ENCODE peak calls at places on chromosome 13, in seven cellular contexts. Z is mucosa of descending colon; S is cardiac fibroblast; F is iPS DF 6.9; G is adipocyte; O is activated CD4-positive, alpha-beta T cell treated with anti-CD3 and anti-CD28 coated beads for 48 hours; L is tibial nerve. K is an unnamed sample.

GRCh38 chr13:99314640-99315176 is 7.5 kb upstream of the GPR183 start:
- DNase-seq in L (no peak), G (no peak), O (peak), F (no peak), Z (no peak), S (peak), K (no peak)

GRCh38 chr13:44299142-44299541 is 74.5 kb upstream of the SERP2 start:
- DNase-seq in F (no peak), O (no peak), L (no peak), S (no peak), G (no peak), Z (no peak), K (no peak)

GRCh38 chr13:27005556-27005955 is 166.1 kb downstream of the USP12 start:
- DNase-seq in L (no peak), O (no peak), S (no peak), F (no peak), Z (no peak), G (no peak), K (no peak)

GRCh38 chr13:58369941-58370340 is 738.4 kb downstream of the PCDH17 start:
- DNase-seq in S (no peak), O (no peak), F (no peak), L (no peak), G (no peak), Z (no peak), K (no peak)

GRCh38 chr13:98751397-98752110 is 918 bp downstream of the SLC15A1 start:
- DNase-seq in O (no peak), G (peak), Z (peak), L (no peak), S (peak), F (no peak), K (no peak)

GRCh38 chr13:92074658-92075057 is 676.2 kb downstream of the GPC5 start:
- DNase-seq in F (no peak), Z (no peak), O (no peak), L (no peak), G (no peak), S (peak), K (no peak)

GRCh38 chr13:46648166-46648607 is 95.2 kb downstream of the LRCH1 start:
- DNase-seq in F (no peak), O (peak), L (no peak), G (peak), Z (peak), S (peak), K (peak)

GRCh38 chr13:49502954-49503353 is 7.2 kb downstream of the PHF11 start:
- DNase-seq in F (no peak), L (no peak), O (no peak), Z (no peak), G (no peak), S (peak), K (no peak)

GRCh38 chr13:28819046-28819747 is 942 bp upstream of the MTUS2 start:
- DNase-seq in Z (no peak), S (peak), O (no peak), F (no peak), L (no peak), G (peak), K (no peak)

GRCh38 chr13:49629947-49630346 is 1.6 kb downstream of the ARL11 start:
- DNase-seq in L (no peak), F (no peak), G (no peak), O (no peak), Z (no peak), S (no peak), K (no peak)

GRCh38 chr13:75415720-75416119 is 66.2 kb downstream of the TBC1D4 start:
- DNase-seq in S (peak), Z (no peak), L (no peak), F (no peak), O (no peak), G (peak), K (peak)

GRCh38 chr13:42039457-42039945 is 8.9 kb upstream of the DGKH start:
- DNase-seq in O (no peak), Z (no peak), F (no peak), L (no peak), S (no peak), G (no peak), K (no peak)

GRCh38 chr13:82305588-82305987 is 1576.7 kb downstream of the SLITRK1 start:
- DNase-seq in Z (no peak), F (no peak), L (no peak), S (no peak), O (no peak), G (no peak), K (no peak)

GRCh38 chr13:53788286-53788685 is 759.7 kb downstream of the OLFM4 start:
- DNase-seq in O (no peak), G (no peak), Z (no peak), L (no peak), S (no peak), F (no peak), K (no peak)

GRCh38 chr13:74287672-74288169 is 153.5 kb upstream of the KLF12 start:
- DNase-seq in S (peak), G (peak), L (peak), Z (peak), O (peak), F (no peak), K (peak)

GRCh38 chr13:98741741-98742435 is 10.6 kb downstream of the SLC15A1 start:
- DNase-seq in F (no peak), O (no peak), S (no peak), Z (no peak), G (no peak), L (no peak), K (no peak)

GRCh38 chr13:48853381-48854102 is 122.2 kb upstream of the FNDC3A start:
- DNase-seq in F (no peak), L (no peak), G (peak), Z (no peak), O (peak), S (peak), K (peak)

GRCh38 chr13:69809152-69809551 is 298.5 kb upstream of the ATXN8OS start:
- DNase-seq in F (no peak), O (no peak), G (no peak), L (no peak), Z (no peak), S (no peak), K (no peak)

GRCh38 chr13:28611654-28612131 is 47.2 kb upstream of the POMP start:
- DNase-seq in F (no peak), Z (no peak), G (no peak), L (no peak), S (peak), O (peak), K (no peak)

GRCh38 chr13:78595458-78595818 is 7.9 kb downstream of the POU4F1 start:
- DNase-seq in S (no peak), F (no peak), L (no peak), Z (no peak), G (no peak), O (no peak), K (no peak)

GRCh38 chr13:86665842-86666241 is 866.6 kb upstream of the SLITRK6 start:
- DNase-seq in Z (no peak), S (no peak), F (no peak), O (no peak), L (no peak), G (no peak), K (no peak)

GRCh38 chr13:91576590-91576989 is 178.2 kb downstream of the GPC5 start:
- DNase-seq in G (no peak), L (no peak), F (peak), S (no peak), O (peak), Z (peak), K (no peak)

GRCh38 chr13:104008571-104009435 is 942.6 kb upstream of the SLC10A2 start:
- DNase-seq in G (peak), Z (no peak), L (no peak), O (no peak), S (peak), F (no peak), K (no peak)

GRCh38 chr13:48068952-48069351 is 26.0 kb downstream of the MED4 start:
- DNase-seq in Z (no peak), G (no peak), F (no peak), L (no peak), O (no peak), S (no peak), K (no peak)

GRCh38 chr13:30465541-30466357 is at the start of gene HMGB1:
- DNase-seq in S (peak), Z (peak), G (peak), O (peak), F (peak), L (peak), K (peak)

GRCh38 chr13:37453246-37453645 is 145.3 kb downstream of the POSTN start:
- DNase-seq in Z (no peak), S (peak), F (no peak), O (no peak), L (no peak), G (no peak), K (peak)

GRCh38 chr13:110417537-110417908 is 110.4 kb downstream of the COL4A2 start:
- DNase-seq in G (no peak), O (no peak), L (no peak), F (no peak), Z (no peak), S (no peak), K (no peak)

GRCh38 chr13:52845334-52845761 is 3.1 kb downstream of the PCDH8 start:
- DNase-seq in Z (peak), S (no peak), L (no peak), O (peak), G (no peak), F (no peak), K (no peak)

GRCh38 chr13:39836038-39836437 is 180.6 kb downstream of the COG6 start:
- DNase-seq in L (no peak), S (no peak), G (no peak), F (no peak), Z (no peak), O (no peak), K (no peak)

GRCh38 chr13:31067416-31068118 is 94.1 kb downstream of the HSPH1 start:
- DNase-seq in G (peak), S (peak), O (no peak), Z (no peak), F (no peak), L (no peak), K (peak)

GRCh38 chr13:108083056-108083455 is 132.3 kb downstream of the LIG4 start:
- DNase-seq in F (no peak), G (peak), O (no peak), S (no peak), L (no peak), Z (no peak), K (no peak)

GRCh38 chr13:109998808-109999528 is 212.6 kb upstream of the IRS2 start:
- DNase-seq in L (no peak), Z (no peak), G (peak), F (no peak), S (peak), O (no peak), K (peak)

GRCh38 chr13:27952931-27953670 is 16.0 kb downstream of the CDX2 start:
- DNase-seq in L (no peak), G (no peak), S (no peak), F (no peak), Z (peak), O (no peak), K (no peak)

GRCh38 chr13:114266241-114266640 is 15.2 kb upstream of the UPF3A start:
- DNase-seq in S (no peak), L (no peak), G (no peak), F (no peak), O (no peak), Z (no peak), K (no peak)

GRCh38 chr13:99087130-99087953 is 109.5 kb upstream of the DOCK9 start:
- DNase-seq in Z (peak), G (peak), O (peak), L (peak), S (peak), F (peak), K (no peak)

GRCh38 chr13:55999709-56000108 is 1141.0 kb upstream of the PRR20A start:
- DNase-seq in L (no peak), Z (no peak), G (no peak), O (no peak), F (peak), S (no peak), K (no peak)

GRCh38 chr13:32734511-32734910 is 148.3 kb downstream of the PDS5B start:
- DNase-seq in Z (no peak), G (peak), S (peak), F (no peak), O (peak), L (no peak), K (peak)

GRCh38 chr13:31742102-31742695 is 2.9 kb downstream of the RXFP2 start:
- DNase-seq in S (peak), L (peak), Z (peak), F (peak), G (peak), O (peak), K (peak)

GRCh38 chr13:44093607-44094583 is 214.2 kb downstream of the LACC1 start:
- DNase-seq in Z (no peak), L (no peak), F (no peak), S (no peak), O (no peak), G (peak), K (no peak)

GRCh38 chr13:103101500-103101899 is 35.3 kb upstream of the SLC10A2 start:
- DNase-seq in L (no peak), O (no peak), G (no peak), F (no peak), S (no peak), Z (no peak), K (no peak)